ENCODE peak calls at places on chromosomes 7 and 10, in seven cellular contexts. One of them, this sample, is unnamed.

GRCh38 chr7:117659453-117660086 is 179.7 kb downstream of the CFTR start:
- DNase-seq in stomach: no peak
- DNase-seq in esophagus squamous epithelium: no peak
- DNase-seq in neuronal stem cell: no peak
- DNase-seq in sciatic nerve: no peak
- DNase-seq in left cardiac atrium: peak; percentile 24
- DNase-seq in ovary: no peak
- DNase-seq in this sample: no peak

GRCh38 chr10:14889318-14889717 is 10.7 kb downstream of the SUV39H2 start:
- DNase-seq in stomach: no peak
- DNase-seq in esophagus squamous epithelium: no peak
- DNase-seq in neuronal stem cell: no peak
- DNase-seq in sciatic nerve: no peak
- DNase-seq in left cardiac atrium: no peak
- DNase-seq in ovary: no peak
- DNase-seq in this sample: no peak

GRCh38 chr7:73740771-73741170 is 2.2 kb upstream of the ABHD11 start:
- DNase-seq in stomach: no peak
- DNase-seq in esophagus squamous epithelium: no peak
- DNase-seq in neuronal stem cell: no peak
- DNase-seq in sciatic nerve: no peak
- DNase-seq in left cardiac atrium: no peak
- DNase-seq in ovary: no peak
- DNase-seq in this sample: no peak

GRCh38 chr10:52031771-52032170 is 282.3 kb upstream of the DKK1 start:
- DNase-seq in stomach: no peak
- DNase-seq in esophagus squamous epithelium: no peak
- DNase-seq in neuronal stem cell: no peak
- DNase-seq in sciatic nerve: no peak
- DNase-seq in left cardiac atrium: no peak
- DNase-seq in ovary: no peak
- DNase-seq in this sample: no peak

GRCh38 chr7:80244206-80244956 is 109.8 kb downstream of the GNAI1 start:
- DNase-seq in stomach: no peak
- DNase-seq in esophagus squamous epithelium: no peak
- DNase-seq in neuronal stem cell: no peak
- DNase-seq in sciatic nerve: no peak
- DNase-seq in left cardiac atrium: no peak
- DNase-seq in ovary: no peak
- DNase-seq in this sample: no peak

GRCh38 chr7:150405584-150406310 is 26.6 kb downstream of the ZNF775 start:
- DNase-seq in stomach: no peak
- DNase-seq in esophagus squamous epithelium: no peak
- DNase-seq in neuronal stem cell: no peak
- DNase-seq in sciatic nerve: no peak
- DNase-seq in left cardiac atrium: no peak
- DNase-seq in ovary: no peak
- DNase-seq in this sample: peak; percentile 54

GRCh38 chr7:1240296-1240820 is 7.7 kb downstream of the UNCX start:
- DNase-seq in stomach: no peak
- DNase-seq in esophagus squamous epithelium: no peak
- DNase-seq in neuronal stem cell: no peak
- DNase-seq in sciatic nerve: no peak
- DNase-seq in left cardiac atrium: no peak
- DNase-seq in ovary: no peak
- DNase-seq in this sample: no peak

GRCh38 chr7:8115547-8116402 is 146.2 kb downstream of the ICA1 start:
- DNase-seq in stomach: no peak
- DNase-seq in esophagus squamous epithelium: no peak
- DNase-seq in neuronal stem cell: no peak
- DNase-seq in sciatic nerve: no peak
- DNase-seq in left cardiac atrium: no peak
- DNase-seq in ovary: no peak
- DNase-seq in this sample: no peak

GRCh38 chr10:107873007-107873406 is 708.5 kb upstream of the SORCS1 start:
- DNase-seq in stomach: no peak
- DNase-seq in esophagus squamous epithelium: no peak
- DNase-seq in neuronal stem cell: no peak
- DNase-seq in sciatic nerve: no peak
- DNase-seq in left cardiac atrium: no peak
- DNase-seq in ovary: no peak
- DNase-seq in this sample: no peak

This sample was measured in heart right ventricle.